ENCODE peak calls at places on chromosomes 2 and 18, in ten cellular contexts. B is right lobe of liver, W is GM23248, Y is RWPE1, Q is substantia nigra, Z is heart left ventricle, S is GM23338, O is IMR-90, P is PC-3, J is Peyer's patch. V is an unnamed sample.

GRCh38 chr2:226758886-226759660 is 40.5 kb downstream of the IRS1 start:
- DNase-seq in J (no peak), W (peak; percentile 83), Q (no peak), P (peak; percentile 44), S (no peak), O (peak; percentile 87), Y (peak; percentile 31), B (no peak), Z (no peak), V (no peak)

GRCh38 chr2:142874293-142874814 is 3.1 kb upstream of the KYNU start:
- DNase-seq in Y (peak; percentile 65), Q (no peak), W (peak; percentile 96), S (no peak), Z (peak; percentile 31), B (peak; percentile 27), O (peak; percentile 95), P (peak; percentile 95), J (no peak), V (no peak)

GRCh38 chr2:226794077-226794670 is 5.4 kb downstream of the IRS1 start:
- DNase-seq in Z (no peak), P (no peak), O (peak; percentile 29), Y (no peak), W (peak; percentile 53), S (no peak), B (no peak), Q (no peak), J (no peak), V (no peak)

GRCh38 chr2:226478121-226478809 is 321.4 kb downstream of the IRS1 start:
- DNase-seq in Q (no peak), S (peak; percentile 72), B (peak; percentile 47), J (peak; percentile 51), O (peak; percentile 96), Z (peak; percentile 67), Y (peak; percentile 4), P (peak; percentile 52), W (peak; percentile 95), V (no peak)

GRCh38 chr2:12167525-12168317 is 421.3 kb downstream of the LPIN1 start:
- DNase-seq in W (no peak), J (no peak), Z (peak; percentile 34), O (no peak), Y (no peak), Q (peak; percentile 43), P (no peak), S (peak; percentile 31), B (no peak), V (no peak)

GRCh38 chr2:23502096-23502495 is 117.1 kb downstream of the KLHL29 start:
- DNase-seq in O (no peak), S (peak; percentile 37), W (no peak), Z (no peak), Y (no peak), B (no peak), J (no peak), Q (no peak), P (no peak), V (peak; percentile 72)

GRCh38 chr2:160427629-160428424 is 65.8 kb downstream of the RBMS1 start:
- DNase-seq in Z (no peak), P (no peak), W (peak; percentile 86), Q (no peak), S (no peak), O (peak; percentile 87), J (no peak), Y (no peak), B (no peak), V (no peak)

GRCh38 chr2:184597571-184597980 is 753 bp upstream of the ZNF804A start:
- DNase-seq in S (peak; percentile 77), Q (no peak), J (peak; percentile 52), B (peak; percentile 13), P (no peak), Z (no peak), O (peak; percentile 63), W (peak; percentile 82), Y (peak; percentile 2), V (peak; percentile 55)

DNA sequence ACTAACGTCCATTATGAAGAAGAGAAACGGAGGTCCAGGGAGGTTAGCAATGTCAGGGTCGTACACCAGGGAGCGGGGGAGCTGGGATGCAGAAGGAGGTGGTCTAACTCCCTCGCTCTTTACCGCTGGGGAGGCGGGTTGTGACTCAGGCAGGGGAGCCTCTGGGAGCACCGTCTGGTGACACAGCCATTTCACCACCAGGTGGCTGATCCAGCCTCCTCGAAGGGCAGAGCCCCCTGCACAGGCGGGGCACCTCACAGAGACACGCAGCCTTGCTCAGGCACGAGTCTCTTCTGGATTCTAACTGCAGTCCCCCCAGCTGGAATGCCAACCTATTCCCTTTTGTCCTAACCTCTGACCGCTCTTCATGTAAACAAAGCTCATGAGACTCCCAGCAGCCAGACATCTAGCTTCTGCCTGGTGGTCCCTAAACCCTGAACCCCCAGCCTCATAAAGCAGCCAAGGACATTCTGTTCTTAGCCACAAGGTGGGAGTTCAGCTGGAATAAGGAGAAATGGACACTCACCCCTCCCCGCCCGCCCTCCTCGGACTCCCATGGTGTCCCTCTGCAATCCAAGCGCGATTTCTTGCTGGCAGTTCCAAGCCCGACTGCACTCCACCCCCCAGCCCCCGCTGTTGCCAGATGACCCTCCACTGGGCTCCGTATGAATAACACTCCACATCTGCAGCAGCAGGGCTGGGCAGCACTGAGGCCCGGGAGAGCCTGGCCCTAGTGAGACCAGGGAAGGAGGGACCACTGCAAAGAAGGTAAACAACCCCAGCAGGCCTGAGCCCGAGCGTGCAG is 84.4 kb downstream of the TNS1 start:
- DNase-seq in S (peak; percentile 68), B (peak; percentile 34), Z (peak; percentile 78), W (peak; percentile 57), O (peak; percentile 39), J (no peak), P (peak; percentile 33), Y (no peak), Q (no peak), V (no peak)
- H3K27ac ChIP-seq in S (no peak overlapping the region), B (peak overlapping the region; percentile 79), Z (peak overlapping the region; percentile 99), W (peak overlapping the region; percentile 71), O (peak overlapping the region; percentile 97), J (peak overlapping the region; percentile 92), P (no peak overlapping the region), Y (no peak overlapping the region), Q (peak overlapping the region; percentile 74), V (peak overlapping the region; percentile 52)

GRCh38 chr2:201275991-201276390 is 15.7 kb downstream of the CASP8 start:
- DNase-seq in S (peak; percentile 90), O (no peak), Q (no peak), P (no peak), Z (no peak), J (no peak), Y (no peak), B (no peak), W (no peak), V (no peak)

GRCh38 chr2:201280191-201281040 is 20.1 kb downstream of the CASP8 start:
- DNase-seq in W (no peak), P (no peak), S (no peak), Z (no peak), B (no peak), Q (no peak), J (no peak), O (no peak), Y (no peak), V (no peak)

GRCh38 chr2:201276511-201276910 is 16.2 kb downstream of the CASP8 start:
- DNase-seq in W (no peak), Q (no peak), P (no peak), J (no peak), Y (no peak), O (no peak), B (no peak), Z (no peak), S (no peak), V (no peak)

GRCh38 chr2:201275069-201275468 is 14.7 kb downstream of the CASP8 start:
- DNase-seq in S (no peak), W (no peak), B (no peak), Y (no peak), Q (no peak), O (no peak), P (no peak), Z (no peak), J (no peak), V (no peak)

GRCh38 chr2:201279079-201279478 is 18.7 kb downstream of the CASP8 start:
- DNase-seq in Q (no peak), Z (no peak), P (no peak), O (no peak), S (no peak), Y (no peak), W (no peak), B (no peak), J (no peak), V (no peak)
- H3K27ac ChIP-seq in Q (no peak overlapping the region), Z (no peak overlapping the region), P (no peak overlapping the region), O (no peak overlapping the region), S (no peak overlapping the region), Y (no peak overlapping the region), W (no peak overlapping the region), B (no peak overlapping the region), J (no peak overlapping the region), V (no peak overlapping the region)

DNA sequence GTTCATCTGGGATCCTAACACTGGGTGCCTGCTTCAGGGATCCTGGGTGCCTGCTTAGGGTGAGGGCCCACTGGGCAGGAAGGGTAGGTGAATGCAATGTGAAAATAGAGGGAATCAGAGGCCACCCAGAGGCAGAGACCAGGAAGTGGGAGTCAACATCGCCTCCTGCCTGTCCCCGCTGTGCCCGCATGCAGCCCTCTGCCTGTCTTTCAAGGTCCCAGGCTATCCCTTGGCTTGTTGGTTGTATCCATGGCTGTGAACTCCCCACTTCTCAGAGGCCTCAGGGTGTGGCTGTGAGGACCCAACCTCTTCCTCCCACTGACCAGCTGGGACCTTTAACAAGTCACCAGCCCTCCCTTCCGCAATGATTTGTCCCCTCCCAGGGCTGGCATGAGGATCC is 26.5 kb downstream of the PSD4 start:
- DNase-seq in P (peak; percentile 13), W (no peak), Q (no peak), O (no peak), J (peak; percentile 50), Y (no peak), Z (no peak), S (peak; percentile 56), B (no peak), V (no peak)
- H3K27ac ChIP-seq in P (no peak overlapping the region), W (no peak overlapping the region), Q (no peak overlapping the region), O (no peak overlapping the region), J (peak overlapping the region; percentile 95), Y (peak overlapping the region; percentile 90), Z (no peak overlapping the region), S (no peak overlapping the region), B (peak overlapping the region; percentile 83), V (no peak overlapping the region)

GRCh38 chr18:59963229-59963628 is 63.4 kb downstream of the PMAIP1 start:
- DNase-seq in S (no peak), Y (no peak), Q (no peak), P (no peak), B (no peak), O (no peak), J (no peak), Z (no peak), W (no peak), V (no peak)

GRCh38 chr18:59959079-59959478 is 59.3 kb downstream of the PMAIP1 start:
- DNase-seq in W (no peak), P (peak; percentile 30), Y (no peak), Z (no peak), J (no peak), O (peak; percentile 27), S (no peak), B (no peak), Q (no peak), V (no peak)

GRCh38 chr18:59960272-59960671 is 60.5 kb downstream of the PMAIP1 start:
- DNase-seq in O (no peak), B (no peak), Q (no peak), Z (no peak), Y (no peak), J (no peak), S (no peak), P (no peak), W (no peak), V (no peak)

GRCh38 chr18:59959606-59960005 is 59.8 kb downstream of the PMAIP1 start:
- DNase-seq in O (no peak), B (no peak), S (no peak), Y (no peak), J (no peak), Q (no peak), Z (no peak), P (no peak), W (no peak), V (no peak)

GRCh38 chr18:59961086-59961485 is 61.3 kb downstream of the PMAIP1 start:
- DNase-seq in J (no peak), S (no peak), Z (no peak), Y (no peak), O (no peak), P (no peak), W (no peak), Q (no peak), B (no peak), V (no peak)
- H3K27ac ChIP-seq in J (no peak overlapping the region), S (no peak overlapping the region), Z (no peak overlapping the region), Y (no peak overlapping the region), O (no peak overlapping the region), P (no peak overlapping the region), W (no peak overlapping the region), Q (no peak overlapping the region), B (no peak overlapping the region), V (no peak overlapping the region)